ENCODE peak calls at places on chromosomes 12 and 14, in seven cellular contexts. N, W, G, H, X, K and D are unnamed samples.

GRCh38 chr14:103073876-103074698 is 9.9 kb upstream of the LBHD2 start:
- DNase-seq in N (no peak), W (no peak), G (no peak), H (no peak), X (peak), K (no peak), D (no peak)

GRCh38 chr12:117261267-117261666 is 71.0 kb upstream of the FBXO21 start:
- DNase-seq in N (no peak), W (no peak), G (no peak), H (peak), X (no peak), K (no peak), D (no peak)

GRCh38 chr14:52494444-52494843 is 57.9 kb downstream of the TXNDC16 start:
- DNase-seq in N (no peak), W (no peak), G (no peak), H (no peak), X (no peak), K (no peak), D (no peak)

GRCh38 chr14:56528927-56529326 is 50.7 kb upstream of the TMEM260 start:
- DNase-seq in N (no peak), W (no peak), G (no peak), H (no peak), X (no peak), K (no peak), D (no peak)

GRCh38 chr12:109267361-109267760 is 41.7 kb downstream of the FOXN4 start:
- DNase-seq in N (no peak), W (no peak), G (no peak), H (no peak), X (no peak), K (no peak), D (no peak)

GRCh38 chr14:63840981-63841380 is 11.8 kb upstream of the SYNE2 start:
- DNase-seq in N (no peak), W (peak), G (peak), H (no peak), X (no peak), K (no peak), D (peak)

GRCh38 chr14:92635896-92636295 is 112.5 kb downstream of the LGMN start:
- DNase-seq in N (no peak), W (no peak), G (no peak), H (no peak), X (no peak), K (no peak), D (no peak)

GRCh38 chr12:55675671-55676070 is 32.0 kb downstream of the ITGA7 start:
- DNase-seq in N (no peak), W (no peak), G (no peak), H (peak), X (no peak), K (no peak), D (no peak)

GRCh38 chr14:72679106-72679505 is 214.8 kb downstream of the DPF3 start:
- DNase-seq in N (no peak), W (no peak), G (no peak), H (no peak), X (no peak), K (no peak), D (no peak)

GRCh38 chr14:71372411-71372838 is 465.2 kb downstream of the PCNX1 start:
- DNase-seq in N (no peak), W (no peak), G (no peak), H (no peak), X (peak), K (no peak), D (peak)

GRCh38 chr14:68733086-68733621 is 59.7 kb downstream of the ZFP36L1 start:
- DNase-seq in N (no peak), W (peak), G (no peak), H (no peak), X (peak), K (no peak), D (no peak)

GRCh38 chr12:118958520-118958919 is 22.8 kb upstream of the SRRM4 start:
- DNase-seq in N (no peak), W (no peak), G (no peak), H (no peak), X (no peak), K (peak), D (no peak)

GRCh38 chr14:29724991-29725390 is 202.7 kb downstream of the PRKD1 start:
- DNase-seq in N (peak), W (no peak), G (no peak), H (no peak), X (no peak), K (no peak), D (no peak)

GRCh38 chr12:52037248-52037861 is 13.9 kb upstream of the NR4A1 start:
- DNase-seq in N (no peak), W (peak), G (no peak), H (peak), X (no peak), K (peak), D (no peak)

GRCh38 chr14:91205449-91205848 is 39.1 kb downstream of the GPR68 start:
- DNase-seq in N (no peak), W (peak), G (no peak), H (no peak), X (no peak), K (no peak), D (no peak)

GRCh38 chr14:73168691-73169090 is 32.4 kb downstream of the PSEN1 start:
- DNase-seq in N (no peak), W (no peak), G (no peak), H (no peak), X (no peak), K (no peak), D (no peak)

GRCh38 chr14:99234982-99235491 is 37.0 kb downstream of the BCL11B start:
- DNase-seq in N (no peak), W (peak), G (peak), H (no peak), X (no peak), K (no peak), D (no peak)

GRCh38 chr14:75977544-75977943 is 4.3 kb downstream of the TGFB3 start:
- DNase-seq in N (no peak), W (no peak), G (no peak), H (no peak), X (no peak), K (no peak), D (no peak)

GRCh38 chr12:50597200-50598195 is 92.7 kb downstream of the DIP2B start:
- DNase-seq in N (no peak), W (peak), G (peak), H (no peak), X (peak), K (no peak), D (no peak)

GRCh38 chr14:69582829-69583228 is 8.2 kb upstream of the CCDC177 start:
- DNase-seq in N (no peak), W (no peak), G (no peak), H (no peak), X (no peak), K (no peak), D (no peak)

GRCh38 chr12:91877022-91877421 is 268.6 kb downstream of the BTG1 start:
- DNase-seq in N (no peak), W (peak), G (peak), H (no peak), X (peak), K (peak), D (no peak)

GRCh38 chr12:54147186-54147585 is 41.6 kb downstream of the SMUG1 start:
- DNase-seq in N (no peak), W (no peak), G (no peak), H (peak), X (no peak), K (no peak), D (no peak)

GRCh38 chr12:38625306-38625705 is 280.1 kb downstream of the CPNE8 start:
- DNase-seq in N (no peak), W (no peak), G (no peak), H (no peak), X (no peak), K (no peak), D (no peak)